ENCODE peak calls at places on chromosomes 11 and 22, in six cellular contexts. One of them, this sample, is unnamed.

GRCh38 chr11:92295175-92296137 is 70.8 kb downstream of the FAT3 start:
- DNase-seq in SK-N-SH: no peak
- DNase-seq in vagina: no peak
- DNase-seq in HL-60: no peak
- DNase-seq in breast epithelium: no peak
- DNase-seq in transverse colon: peak; percentile 58
- DNase-seq in this sample: no peak

GRCh38 chr11:27313157-27313821 is 49.7 kb downstream of the CCDC34 start:
- DNase-seq in transverse colon: no peak
- DNase-seq in breast epithelium: no peak
- DNase-seq in vagina: no peak
- DNase-seq in HL-60: no peak
- DNase-seq in SK-N-SH: peak; percentile 54
- DNase-seq in this sample: no peak

GRCh38 chr11:64278576-64279190 is 5.8 kb downstream of the BAD start:
- DNase-seq in transverse colon: no peak
- DNase-seq in SK-N-SH: no peak
- DNase-seq in vagina: no peak
- DNase-seq in HL-60: no peak
- DNase-seq in breast epithelium: no peak
- DNase-seq in this sample: no peak

GRCh38 chr11:111911563-111912401 is at the start of gene CRYAB:
- DNase-seq in SK-N-SH: no peak
- DNase-seq in vagina: no peak
- DNase-seq in transverse colon: peak; percentile 68
- DNase-seq in HL-60: no peak
- DNase-seq in breast epithelium: peak; percentile 81
- DNase-seq in this sample: peak; percentile 75

GRCh38 chr11:12818333-12819015 is 144.3 kb downstream of the TEAD1 start:
- DNase-seq in transverse colon: no peak
- DNase-seq in vagina: no peak
- DNase-seq in breast epithelium: no peak
- DNase-seq in SK-N-SH: no peak
- DNase-seq in HL-60: no peak
- DNase-seq in this sample: no peak

GRCh38 chr11:13221722-13222121 is 55.9 kb upstream of the BMAL1 start:
- DNase-seq in transverse colon: no peak
- DNase-seq in vagina: no peak
- DNase-seq in HL-60: no peak
- DNase-seq in breast epithelium: no peak
- DNase-seq in SK-N-SH: no peak
- DNase-seq in this sample: no peak

GRCh38 chr11:43998308-43998707 is 49.5 kb upstream of the ACCSL start:
- DNase-seq in vagina: peak; percentile 52
- DNase-seq in HL-60: no peak
- DNase-seq in SK-N-SH: no peak
- DNase-seq in breast epithelium: no peak
- DNase-seq in transverse colon: no peak
- DNase-seq in this sample: no peak

GRCh38 chr11:76661835-76662434 is 8.6 kb downstream of the LRRC32 start:
- DNase-seq in vagina: no peak
- DNase-seq in HL-60: no peak
- DNase-seq in SK-N-SH: no peak
- DNase-seq in transverse colon: peak; percentile 3
- DNase-seq in breast epithelium: peak; percentile 9
- DNase-seq in this sample: no peak

GRCh38 chr11:112797653-112798293 is 163.4 kb upstream of the NCAM1 start:
- DNase-seq in SK-N-SH: no peak
- DNase-seq in vagina: no peak
- DNase-seq in breast epithelium: no peak
- DNase-seq in HL-60: no peak
- DNase-seq in transverse colon: no peak
- DNase-seq in this sample: no peak

GRCh38 chr11:101436511-101437142 is 147.2 kb downstream of the TRPC6 start:
- DNase-seq in breast epithelium: no peak
- DNase-seq in vagina: no peak
- DNase-seq in transverse colon: peak; percentile 34
- DNase-seq in SK-N-SH: peak; percentile 5
- DNase-seq in HL-60: no peak
- DNase-seq in this sample: no peak

GRCh38 chr11:13963949-13964770 is 1.6 kb downstream of the SPON1 start:
- DNase-seq in vagina: no peak
- DNase-seq in HL-60: no peak
- DNase-seq in transverse colon: peak; percentile 62
- DNase-seq in SK-N-SH: peak; percentile 39
- DNase-seq in breast epithelium: no peak
- DNase-seq in this sample: peak; percentile 89

GRCh38 chr11:4190098-4190497 is 95.5 kb downstream of the RRM1 start:
- DNase-seq in vagina: no peak
- DNase-seq in SK-N-SH: no peak
- DNase-seq in HL-60: no peak
- DNase-seq in breast epithelium: no peak
- DNase-seq in transverse colon: no peak
- DNase-seq in this sample: no peak

GRCh38 chr11:12159351-12160099 is 49.1 kb downstream of the MICAL2 start:
- DNase-seq in transverse colon: no peak
- DNase-seq in breast epithelium: no peak
- DNase-seq in vagina: peak; percentile 84
- DNase-seq in HL-60: peak; percentile 82
- DNase-seq in SK-N-SH: no peak
- DNase-seq in this sample: no peak

GRCh38 chr11:131850507-131850906 is 480.1 kb downstream of the NTM start:
- DNase-seq in transverse colon: no peak
- DNase-seq in SK-N-SH: no peak
- DNase-seq in HL-60: no peak
- DNase-seq in breast epithelium: no peak
- DNase-seq in vagina: no peak
- DNase-seq in this sample: no peak
- H3K4me3 ChIP-seq in transverse colon: no peak overlapping the region
- H3K4me3 ChIP-seq in SK-N-SH: no peak overlapping the region
- H3K4me3 ChIP-seq in HL-60: no peak overlapping the region
- H3K4me3 ChIP-seq in breast epithelium: no peak overlapping the region
- H3K4me3 ChIP-seq in vagina: no peak overlapping the region
- H3K4me3 ChIP-seq in this sample: no peak overlapping the region

GRCh38 chr11:614091-614582 is 1.6 kb downstream of the IRF7 start:
- DNase-seq in HL-60: no peak
- DNase-seq in breast epithelium: no peak
- DNase-seq in transverse colon: peak; percentile 32
- DNase-seq in SK-N-SH: no peak
- DNase-seq in vagina: no peak
- DNase-seq in this sample: no peak
- H3K27ac ChIP-seq in HL-60: no peak overlapping the region
- H3K27ac ChIP-seq in breast epithelium: peak overlapping the region; percentile 99
- H3K27ac ChIP-seq in transverse colon: peak overlapping the region; percentile 99
- H3K27ac ChIP-seq in SK-N-SH: no peak overlapping the region
- H3K27ac ChIP-seq in vagina: peak overlapping the region; percentile 88
- H3K27ac ChIP-seq in this sample: peak overlapping the region; percentile 96

DNA sequence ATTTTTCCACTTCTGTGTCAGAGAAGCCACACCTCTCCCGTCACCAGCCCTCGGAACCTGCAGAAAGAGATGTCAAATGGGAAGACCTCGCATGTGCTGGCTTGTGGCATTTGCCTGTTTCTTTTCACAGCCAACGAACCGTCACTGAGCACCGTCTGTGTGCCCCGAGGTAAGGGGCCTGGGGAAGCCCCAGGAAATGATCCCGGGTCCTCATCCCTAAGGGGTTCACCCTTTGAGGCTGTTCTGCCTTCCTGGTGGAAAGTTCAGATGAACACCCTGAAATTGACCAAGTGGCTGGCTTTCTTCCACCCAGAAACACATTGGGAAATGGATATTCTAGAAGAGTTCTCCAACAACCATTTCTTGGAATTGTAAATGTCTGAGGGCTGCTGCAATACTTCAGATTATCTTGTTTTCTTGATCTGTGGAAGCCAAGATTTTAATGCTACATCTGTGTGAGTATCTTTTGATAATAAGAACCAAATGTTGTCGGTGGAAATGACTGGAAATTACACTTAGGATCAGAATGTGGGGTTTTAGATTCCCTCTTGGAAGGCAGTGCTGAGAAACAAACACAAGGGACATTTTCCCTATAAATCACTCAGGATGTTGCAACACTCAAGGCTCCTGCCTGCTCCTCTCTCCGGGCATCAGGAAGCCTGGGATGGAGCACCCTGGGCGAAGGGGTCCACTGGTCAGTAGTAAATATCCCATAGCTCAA is 37.6 kb downstream of the RIBC2 start:
- DNase-seq in breast epithelium: no peak
- DNase-seq in vagina: no peak
- DNase-seq in transverse colon: no peak
- DNase-seq in SK-N-SH: no peak
- DNase-seq in HL-60: no peak
- DNase-seq in this sample: no peak
- TF ChIP-seq POLR2AphosphoS5 in breast epithelium: peak; percentile 94
- TF ChIP-seq POLR2AphosphoS5 in vagina: peak; percentile 71
- TF ChIP-seq POLR2AphosphoS5 in transverse colon: peak; percentile 37
- TF ChIP-seq POLR2AphosphoS5 in SK-N-SH: peak; percentile 89
- TF ChIP-seq POLR2AphosphoS5 in HL-60: no peak
- TF ChIP-seq POLR2AphosphoS5 in this sample: peak; percentile 34

GRCh38 chr11:65425971-65426838 is 3.6 kb downstream of the NEAT1 start:
- DNase-seq in SK-N-SH: no peak
- DNase-seq in HL-60: peak; percentile 93
- DNase-seq in breast epithelium: peak; percentile 36
- DNase-seq in vagina: no peak
- DNase-seq in transverse colon: peak; percentile 60
- DNase-seq in this sample: no peak

GRCh38 chr11:65422633-65423515 is at the start of gene NEAT1:
- DNase-seq in transverse colon: peak; percentile 99
- DNase-seq in SK-N-SH: peak; percentile 85
- DNase-seq in HL-60: peak; percentile 99
- DNase-seq in vagina: peak; percentile 96
- DNase-seq in breast epithelium: peak; percentile 99
- DNase-seq in this sample: peak; percentile 89

GRCh38 chr11:65425105-65425970 is 2.7 kb downstream of the NEAT1 start:
- DNase-seq in transverse colon: peak; percentile 69
- DNase-seq in vagina: no peak
- DNase-seq in SK-N-SH: no peak
- DNase-seq in HL-60: no peak
- DNase-seq in breast epithelium: peak; percentile 51
- DNase-seq in this sample: peak; percentile 61

GRCh38 chr11:65423516-65424199 is 1.1 kb downstream of the NEAT1 start:
- DNase-seq in vagina: peak; percentile 93
- DNase-seq in SK-N-SH: peak; percentile 10
- DNase-seq in HL-60: no peak
- DNase-seq in breast epithelium: peak; percentile 52
- DNase-seq in transverse colon: peak; percentile 44
- DNase-seq in this sample: peak; percentile 23

DNA sequence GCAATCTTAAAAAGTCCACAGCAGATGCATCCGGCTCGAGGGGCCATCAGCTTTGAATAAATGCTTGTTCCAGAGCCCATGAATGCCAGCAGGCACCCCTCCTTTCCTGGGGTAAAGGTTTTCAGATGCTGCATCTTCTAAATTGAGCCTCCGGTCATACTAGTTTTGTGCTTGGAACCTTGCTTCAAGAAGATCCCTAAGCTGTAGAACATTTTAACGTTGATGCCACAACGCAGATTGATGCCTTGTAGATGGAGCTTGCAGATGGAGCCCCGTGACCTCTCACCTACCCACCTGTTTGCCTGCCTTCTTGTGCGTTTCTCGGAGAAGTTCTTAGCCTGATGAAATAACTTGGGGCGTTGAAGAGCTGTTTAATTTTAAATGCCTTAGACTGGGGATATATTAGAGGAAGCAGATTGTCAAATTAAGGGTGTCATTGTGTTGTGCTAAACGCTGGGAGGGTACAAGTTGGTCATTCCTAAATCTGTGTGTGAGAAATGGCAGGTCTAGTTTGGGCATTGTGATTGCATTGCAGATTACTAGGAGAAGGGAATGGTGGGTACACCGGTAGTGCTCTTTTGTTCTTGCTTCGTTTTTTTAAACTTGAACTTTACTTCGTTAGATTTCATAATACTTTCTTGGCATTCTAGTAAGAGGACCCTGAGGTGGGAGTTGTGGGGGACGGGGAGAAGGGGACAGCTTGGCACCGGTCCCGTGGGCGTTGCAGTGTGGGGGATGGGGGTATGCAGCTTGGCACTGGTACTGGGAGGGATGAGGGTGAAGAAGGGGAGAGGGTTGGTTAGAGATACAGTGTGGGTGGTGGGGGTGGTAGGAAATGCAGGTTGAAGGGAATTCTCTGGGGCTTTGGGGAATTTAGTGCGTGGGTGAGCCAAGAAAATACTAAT is 1.9 kb downstream of the NEAT1 start:
- DNase-seq in breast epithelium: peak; percentile 67
- DNase-seq in HL-60: no peak
- DNase-seq in transverse colon: peak; percentile 69
- DNase-seq in vagina: peak; percentile 93
- DNase-seq in SK-N-SH: no peak
- DNase-seq in this sample: peak; percentile 32
- H3K4me3 ChIP-seq in breast epithelium: peak overlapping the region; percentile 95
- H3K4me3 ChIP-seq in HL-60: peak overlapping the region; percentile 64
- H3K4me3 ChIP-seq in transverse colon: peak overlapping the region; percentile 90
- H3K4me3 ChIP-seq in vagina: peak overlapping the region; percentile 58
- H3K4me3 ChIP-seq in SK-N-SH: peak overlapping the region; percentile 77
- H3K4me3 ChIP-seq in this sample: peak overlapping the region; percentile 69

GRCh38 chr11:35262735-35263134 is 123.8 kb downstream of the CD44 start:
- DNase-seq in breast epithelium: no peak
- DNase-seq in SK-N-SH: no peak
- DNase-seq in HL-60: no peak
- DNase-seq in transverse colon: no peak
- DNase-seq in vagina: no peak
- DNase-seq in this sample: no peak

GRCh38 chr11:35257287-35257686 is 118.3 kb downstream of the CD44 start:
- DNase-seq in HL-60: no peak
- DNase-seq in vagina: no peak
- DNase-seq in breast epithelium: no peak
- DNase-seq in transverse colon: no peak
- DNase-seq in SK-N-SH: no peak
- DNase-seq in this sample: no peak

GRCh38 chr11:35260342-35260985 is 121.5 kb downstream of the CD44 start:
- DNase-seq in HL-60: no peak
- DNase-seq in breast epithelium: no peak
- DNase-seq in transverse colon: no peak
- DNase-seq in SK-N-SH: no peak
- DNase-seq in vagina: no peak
- DNase-seq in this sample: no peak

GRCh38 chr11:35259529-35259928 is 120.6 kb downstream of the CD44 start:
- DNase-seq in breast epithelium: no peak
- DNase-seq in vagina: no peak
- DNase-seq in transverse colon: no peak
- DNase-seq in HL-60: no peak
- DNase-seq in SK-N-SH: no peak
- DNase-seq in this sample: no peak

GRCh38 chr11:35261197-35261596 is 122.2 kb downstream of the CD44 start:
- DNase-seq in SK-N-SH: peak; percentile 20
- DNase-seq in transverse colon: no peak
- DNase-seq in HL-60: no peak
- DNase-seq in vagina: no peak
- DNase-seq in breast epithelium: no peak
- DNase-seq in this sample: no peak
- H3K27ac ChIP-seq in SK-N-SH: no peak overlapping the region
- H3K27ac ChIP-seq in transverse colon: no peak overlapping the region
- H3K27ac ChIP-seq in HL-60: no peak overlapping the region
- H3K27ac ChIP-seq in vagina: peak overlapping the region; percentile 43
- H3K27ac ChIP-seq in breast epithelium: no peak overlapping the region
- H3K27ac ChIP-seq in this sample: no peak overlapping the region

DNA sequence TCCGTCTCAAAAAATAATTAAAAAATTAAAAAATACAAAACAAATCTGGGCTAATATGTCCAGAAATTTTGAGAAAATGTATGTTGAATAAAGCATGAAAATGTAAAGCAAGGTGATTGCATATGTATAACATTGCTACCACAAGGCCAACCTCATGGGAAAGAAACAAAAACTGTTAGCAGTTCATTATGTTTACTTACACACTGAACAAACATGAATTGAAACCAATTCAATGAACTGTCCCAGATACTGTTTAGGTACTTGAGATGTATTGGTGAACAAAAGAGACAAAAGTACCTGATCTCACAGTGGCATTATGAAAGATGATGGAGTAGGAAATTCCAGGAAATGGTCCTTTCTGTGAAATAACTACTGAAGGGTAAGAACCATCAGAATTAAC is 43.8 kb upstream of the IGLL5 start:
- DNase-seq in SK-N-SH: no peak
- DNase-seq in vagina: no peak
- DNase-seq in HL-60: no peak
- DNase-seq in breast epithelium: no peak
- DNase-seq in transverse colon: no peak
- DNase-seq in this sample: no peak
- TF ChIP-seq POLR2AphosphoS5 in SK-N-SH: no peak
- TF ChIP-seq POLR2AphosphoS5 in vagina: no peak
- TF ChIP-seq POLR2AphosphoS5 in HL-60: no peak
- TF ChIP-seq POLR2AphosphoS5 in breast epithelium: no peak
- TF ChIP-seq POLR2AphosphoS5 in transverse colon: no peak
- TF ChIP-seq POLR2AphosphoS5 in this sample: no peak